ENCODE peak calls at places on chromosomes 13 and 19, in ten cellular contexts. N is natural killer cell treated with Interleukin-12 subunit alpha and Interleukin-12 subunit beta and Interleukin-15 and Interleukin-18, amount 100 ng/mL, for 72 hours; Q is fibroblast of pulmonary artery; A is ovary; H is psoas muscle; O is choroid plexus epithelial cell; G is HL-60; L is NCI-H1436; S is glomerular endothelial cell; U is stimulated activated CD4-positive, alpha-beta T cell treated with anti-CD3 and anti-CD28 coated beads, TNF-alpha, amount 100 ng/mL, for 48 hours. T is an unnamed sample.

GRCh38 chr13:92390217-92390616 is 836.4 kb upstream of the GPC6 start:
- DNase-seq in A (no peak), N (no peak), S (no peak), Q (no peak), G (no peak), L (no peak), U (no peak), H (no peak), O (no peak), T (no peak)

GRCh38 chr19:19385900-19386339 is 19.6 kb upstream of the GATAD2A start:
- DNase-seq in G (peak; percentile 68), Q (no peak), A (peak; percentile 30), O (peak; percentile 41), L (no peak), H (no peak), U (peak; percentile 29), N (no peak), S (no peak), T (no peak)

GRCh38 chr19:4350111-4350510 is 6.7 kb downstream of the MPND start:
- DNase-seq in H (no peak), G (no peak), S (no peak), O (no peak), Q (no peak), U (no peak), L (no peak), A (no peak), N (no peak), T (no peak)

GRCh38 chr13:80161219-80161618 is 179.7 kb downstream of the SPRY2 start:
- DNase-seq in U (no peak), N (no peak), G (peak; percentile 74), Q (no peak), H (no peak), A (no peak), S (no peak), L (no peak), O (no peak), T (no peak)

GRCh38 chr13:52845766-52846566 is 2.5 kb downstream of the PCDH8 start:
- DNase-seq in G (peak; percentile 83), S (no peak), L (no peak), H (peak; percentile 22), N (peak; percentile 64), U (no peak), O (peak; percentile 4), A (no peak), Q (peak; percentile 8), T (peak; percentile 41)

GRCh38 chr19:6498294-6499036 is 3.6 kb downstream of the TUBB4A start:
- DNase-seq in L (no peak), A (no peak), N (no peak), Q (no peak), S (no peak), O (no peak), G (peak; percentile 86), H (no peak), U (no peak), T (no peak)

GRCh38 chr13:81610613-81611012 is 1269.7 kb upstream of the SPRY2 start:
- DNase-seq in L (no peak), N (no peak), G (no peak), Q (no peak), A (no peak), U (no peak), H (no peak), O (peak; percentile 11), S (no peak), T (no peak)

GRCh38 chr13:102870677-102871415 is 25.0 kb downstream of the ERCC5 start:
- DNase-seq in L (peak; percentile 47), N (peak; percentile 79), U (peak; percentile 25), H (peak; percentile 37), A (peak; percentile 18), O (peak; percentile 86), Q (peak; percentile 78), G (peak; percentile 53), S (no peak), T (peak; percentile 67)

GRCh38 chr19:1097810-1098176 is 2.6 kb upstream of the POLR2E start:
- DNase-seq in A (no peak), Q (no peak), G (peak; percentile 60), L (no peak), S (no peak), H (no peak), O (no peak), U (no peak), N (no peak), T (no peak)

GRCh38 chr19:29263305-29264080 is 50.5 kb upstream of the UQCRFS1 start:
- DNase-seq in N (peak; percentile 66), A (no peak), O (peak; percentile 37), U (peak; percentile 31), S (no peak), L (no peak), Q (peak; percentile 47), G (peak; percentile 38), H (peak; percentile 51), T (peak; percentile 54)

GRCh38 chr19:13103961-13104847 is 1.5 kb upstream of the LYL1 start:
- DNase-seq in N (peak; percentile 81), Q (no peak), L (no peak), O (no peak), U (peak; percentile 54), G (peak; percentile 95), H (peak; percentile 73), A (peak; percentile 41), S (no peak), T (peak; percentile 83)

GRCh38 chr19:35107541-35107939 is 8.1 kb upstream of the FXYD3 start:
- DNase-seq in L (no peak), S (no peak), G (no peak), O (peak; percentile 35), U (no peak), N (no peak), A (no peak), Q (peak; percentile 58), H (no peak), T (no peak)

GRCh38 chr13:40876020-40876738 is 86.8 kb downstream of the SLC25A15 start:
- DNase-seq in L (no peak), A (no peak), U (no peak), G (no peak), S (no peak), Q (no peak), H (no peak), N (no peak), O (no peak), T (no peak)

GRCh38 chr13:66660013-66660804 is 569.9 kb downstream of the PCDH9 start:
- DNase-seq in H (no peak), S (no peak), O (peak; percentile 79), A (no peak), G (no peak), N (no peak), Q (peak; percentile 76), U (no peak), L (no peak), T (no peak)

GRCh38 chr19:20078696-20079095 is 896 bp downstream of the ZNF90 start:
- DNase-seq in A (peak; percentile 28), H (peak; percentile 27), Q (peak; percentile 55), O (peak; percentile 58), L (no peak), N (no peak), S (no peak), U (no peak), G (peak; percentile 51), T (peak; percentile 42)

GRCh38 chr19:17582613-17583012 is 27.2 kb downstream of the COLGALT1 start:
- DNase-seq in U (no peak), Q (no peak), N (no peak), L (no peak), A (no peak), O (no peak), H (no peak), S (no peak), G (no peak), T (no peak)

GRCh38 chr19:38263696-38264485 is 482 bp upstream of the SPINT2 start:
- DNase-seq in H (no peak), U (peak; percentile 46), N (peak; percentile 64), O (peak; percentile 44), S (no peak), Q (peak; percentile 53), A (peak; percentile 59), G (peak; percentile 43), L (peak; percentile 99), T (peak; percentile 42)

GRCh38 chr13:51781246-51782022 is 22.5 kb downstream of the DHRS12 start:
- DNase-seq in H (no peak), U (no peak), G (peak; percentile 58), O (peak; percentile 57), S (no peak), A (no peak), L (no peak), Q (peak; percentile 36), N (no peak), T (peak; percentile 47)

GRCh38 chr13:40247845-40248244 is 418.6 kb downstream of the FOXO1 start:
- DNase-seq in H (no peak), G (no peak), L (no peak), S (no peak), A (no peak), O (peak; percentile 71), N (no peak), U (no peak), Q (peak; percentile 58), T (no peak)

GRCh38 chr13:104586010-104586746 is 1520.0 kb upstream of the SLC10A2 start:
- DNase-seq in O (peak; percentile 87), H (no peak), G (no peak), Q (peak; percentile 89), U (no peak), N (no peak), A (no peak), S (no peak), L (no peak), T (no peak)

GRCh38 chr19:31314849-31315620 is 34.2 kb downstream of the TSHZ3 start:
- DNase-seq in N (no peak), H (no peak), S (no peak), Q (no peak), G (no peak), L (no peak), O (peak; percentile 34), A (no peak), U (no peak), T (no peak)

GRCh38 chr13:114047358-114047881 is 73.5 kb upstream of the C13orf46 start:
- DNase-seq in U (no peak), O (peak; percentile 56), G (no peak), Q (no peak), H (no peak), L (no peak), A (no peak), N (no peak), S (no peak), T (peak; percentile 26)

GRCh38 chr13:113787694-113788093 is 28.7 kb downstream of the TMEM255B start:
- DNase-seq in L (no peak), H (no peak), A (no peak), O (no peak), S (no peak), N (no peak), U (no peak), Q (no peak), G (no peak), T (no peak)

T was measured in left ventricle myocardium superior.